ENCODE peak calls at places on chromosomes 11 and 22, in ten cellular contexts. R is A549, T is stomach, B is transverse colon, D is K562, Y is tibial nerve, P is HepG2, L is sigmoid colon, M is esophagus muscularis mucosa, V is suprapubic skin. S is an unnamed sample.

GRCh38 chr11:1827931-1828330 is 6.9 kb upstream of the SYT8 start:
- DNase-seq in R (no peak), T (no peak), B (no peak), D (no peak), Y (no peak), P (no peak), L (no peak), M (no peak), V (no peak), S (no peak)

GRCh38 chr11:22690891-22691290 is 24.5 kb downstream of the GAS2 start:
- DNase-seq in R (no peak), T (no peak), B (no peak), D (no peak), Y (no peak), P (no peak), L (no peak), M (no peak), V (no peak), S (no peak)

GRCh38 chr11:83257638-83258229 is 28.4 kb downstream of the CCDC90B start:
- DNase-seq in R (no peak), T (no peak), B (no peak), D (no peak), Y (no peak), P (peak), L (no peak), M (no peak), V (no peak), S (no peak)

GRCh38 chr11:86743223-86744118 is 56.9 kb upstream of the PRSS23 start:
- DNase-seq in R (peak), T (peak), B (peak), D (peak), Y (no peak), P (peak), L (peak), M (no peak), V (no peak), S (no peak)

GRCh38 chr22:21450320-21450831 is 16.8 kb upstream of the TMEM191C start:
- DNase-seq in R (no peak), T (peak), B (no peak), D (no peak), Y (peak), P (no peak), L (peak), M (no peak), V (peak), S (no peak)

GRCh38 chr11:78370406-78371172 is 47.0 kb downstream of the GAB2 start:
- DNase-seq in R (no peak), T (no peak), B (no peak), D (no peak), Y (no peak), P (peak), L (no peak), M (no peak), V (no peak), S (no peak)

GRCh38 chr11:100932474-100933100 is 197.0 kb downstream of the PGR start:
- DNase-seq in R (peak), T (no peak), B (no peak), D (no peak), Y (no peak), P (peak), L (no peak), M (no peak), V (no peak), S (no peak)

GRCh38 chr11:128525411-128526243 is 61.7 kb downstream of the ETS1 start:
- DNase-seq in R (no peak), T (no peak), B (no peak), D (no peak), Y (no peak), P (no peak), L (no peak), M (peak), V (no peak), S (no peak)

GRCh38 chr11:114156766-114157165 is 97.3 kb downstream of the ZBTB16 start:
- DNase-seq in R (no peak), T (no peak), B (no peak), D (no peak), Y (no peak), P (no peak), L (peak), M (no peak), V (no peak), S (no peak)

GRCh38 chr11:77126861-77127673 is 979 bp upstream of the MYO7A start:
- DNase-seq in R (peak), T (peak), B (peak), D (peak), Y (peak), P (no peak), L (no peak), M (no peak), V (no peak), S (peak)

GRCh38 chr11:129593098-129593497 is 217.4 kb downstream of the BARX2 start:
- DNase-seq in R (no peak), T (no peak), B (no peak), D (no peak), Y (no peak), P (no peak), L (no peak), M (no peak), V (no peak), S (no peak)

GRCh38 chr22:24060375-24060788 is 49.3 kb downstream of the CABIN1 start:
- DNase-seq in R (no peak), T (peak), B (no peak), D (no peak), Y (no peak), P (no peak), L (no peak), M (no peak), V (no peak), S (no peak)

GRCh38 chr11:66614073-66614472 is 2.4 kb upstream of the RBM14 start:
- DNase-seq in R (no peak), T (no peak), B (no peak), D (no peak), Y (no peak), P (no peak), L (no peak), M (no peak), V (no peak), S (no peak)

GRCh38 chr22:29654420-29654819 is 51.0 kb downstream of the NF2 start:
- DNase-seq in R (no peak), T (no peak), B (no peak), D (no peak), Y (no peak), P (no peak), L (no peak), M (no peak), V (no peak), S (no peak)

GRCh38 chr11:93614111-93614784 is 47.2 kb upstream of the CEP295 start:
- DNase-seq in R (peak), T (no peak), B (no peak), D (peak), Y (no peak), P (peak), L (no peak), M (no peak), V (no peak), S (no peak)

GRCh38 chr11:103959279-103959930 is 77.0 kb upstream of the DDI1 start:
- DNase-seq in R (no peak), T (no peak), B (no peak), D (no peak), Y (no peak), P (no peak), L (no peak), M (no peak), V (no peak), S (no peak)

GRCh38 chr11:73652046-73652730 is 5.8 kb downstream of the PLEKHB1 start:
- DNase-seq in R (no peak), T (no peak), B (peak), D (no peak), Y (peak), P (peak), L (peak), M (no peak), V (no peak), S (no peak)

GRCh38 chr11:64660205-64660604 is 62.8 kb downstream of the NRXN2 start:
- DNase-seq in R (no peak), T (no peak), B (no peak), D (no peak), Y (no peak), P (no peak), L (no peak), M (no peak), V (no peak), S (no peak)

GRCh38 chr11:125062931-125063428 is at the start of gene SLC37A2:
- DNase-seq in R (peak), T (peak), B (peak), D (no peak), Y (peak), P (peak), L (peak), M (peak), V (peak), S (peak)

GRCh38 chr11:120710354-120711187 is 199.0 kb downstream of the GRIK4 start:
- DNase-seq in R (peak), T (no peak), B (peak), D (no peak), Y (peak), P (peak), L (peak), M (no peak), V (peak), S (peak)

GRCh38 chr11:79182794-79183193 is 258.0 kb downstream of the TENM4 start:
- DNase-seq in R (no peak), T (no peak), B (no peak), D (no peak), Y (no peak), P (no peak), L (no peak), M (no peak), V (no peak), S (no peak)

GRCh38 chr22:29641781-29642355 is 38.4 kb downstream of the NF2 start:
- DNase-seq in R (no peak), T (no peak), B (no peak), D (no peak), Y (no peak), P (no peak), L (no peak), M (no peak), V (no peak), S (no peak)

GRCh38 chr22:23478175-23478574 is 101.9 kb downstream of the IGLL1 start:
- DNase-seq in R (no peak), T (no peak), B (no peak), D (peak), Y (no peak), P (no peak), L (no peak), M (peak), V (no peak), S (no peak)

GRCh38 chr11:45607995-45608394 is 57.4 kb downstream of the CHST1 start:
- DNase-seq in R (no peak), T (no peak), B (peak), D (no peak), Y (no peak), P (no peak), L (peak), M (no peak), V (no peak), S (no peak)

GRCh38 chr11:898540-899190 is 11.9 kb downstream of the CHID1 start:
- DNase-seq in R (no peak), T (no peak), B (no peak), D (no peak), Y (no peak), P (peak), L (no peak), M (no peak), V (no peak), S (no peak)

GRCh38 chr22:37849089-37849751 is at the start of gene EIF3L:
- DNase-seq in R (peak), T (peak), B (peak), D (peak), Y (peak), P (peak), L (peak), M (peak), V (peak), S (peak)

GRCh38 chr11:63908631-63909491 is 8.1 kb downstream of the RCOR2 start:
- DNase-seq in R (no peak), T (no peak), B (no peak), D (peak), Y (no peak), P (no peak), L (no peak), M (no peak), V (no peak), S (peak)

GRCh38 chr11:8913961-8914660 is 3.1 kb downstream of the AKIP1 start:
- DNase-seq in R (peak), T (no peak), B (peak), D (peak), Y (no peak), P (peak), L (no peak), M (no peak), V (no peak), S (peak)

GRCh38 chr11:73204711-73205121 is 13.4 kb upstream of the P2RY2 start:
- DNase-seq in R (no peak), T (no peak), B (peak), D (no peak), Y (peak), P (no peak), L (peak), M (no peak), V (peak), S (no peak)

GRCh38 chr11:3165916-3166267 is 782 bp upstream of the OSBPL5 start:
- DNase-seq in R (no peak), T (no peak), B (peak), D (no peak), Y (no peak), P (no peak), L (no peak), M (no peak), V (no peak), S (no peak)

GRCh38 chr22:44580176-44580575 is 82.1 kb upstream of the RTL6 start:
- DNase-seq in R (no peak), T (no peak), B (no peak), D (no peak), Y (no peak), P (no peak), L (peak), M (no peak), V (peak), S (no peak)

GRCh38 chr22:29912605-29913398 is 29.8 kb downstream of the MTMR3 start:
- DNase-seq in R (no peak), T (no peak), B (no peak), D (no peak), Y (no peak), P (no peak), L (no peak), M (no peak), V (no peak), S (no peak)

GRCh38 chr11:126375726-126376125 is 20.2 kb downstream of the ST3GAL4 start:
- DNase-seq in R (no peak), T (no peak), B (no peak), D (no peak), Y (peak), P (no peak), L (no peak), M (no peak), V (no peak), S (peak)

GRCh38 chr11:96145163-96145585 is 197.8 kb downstream of the MAML2 start:
- DNase-seq in R (no peak), T (no peak), B (no peak), D (no peak), Y (no peak), P (peak), L (no peak), M (no peak), V (no peak), S (no peak)

GRCh38 chr22:23542933-23543332 is 37.2 kb downstream of the IGLL1 start:
- DNase-seq in R (no peak), T (no peak), B (no peak), D (no peak), Y (no peak), P (no peak), L (peak), M (no peak), V (no peak), S (no peak)

GRCh38 chr11:123330071-123330470 is 100.0 kb upstream of the GRAMD1B start:
- DNase-seq in R (no peak), T (no peak), B (no peak), D (no peak), Y (no peak), P (no peak), L (no peak), M (no peak), V (no peak), S (no peak)

GRCh38 chr22:36343720-36344105 is 44.1 kb downstream of the MYH9 start:
- DNase-seq in R (no peak), T (peak), B (no peak), D (no peak), Y (no peak), P (peak), L (no peak), M (no peak), V (no peak), S (no peak)

GRCh38 chr11:5252280-5253265 is 2.0 kb downstream of the HBG2 start:
- DNase-seq in R (no peak), T (no peak), B (no peak), D (peak), Y (no peak), P (no peak), L (no peak), M (no peak), V (no peak), S (no peak)

GRCh38 chr11:5247479-5248192 is 2.0 kb downstream of the HBG1 start:
- DNase-seq in R (no peak), T (no peak), B (no peak), D (peak), Y (no peak), P (no peak), L (no peak), M (no peak), V (no peak), S (no peak)

GRCh38 chr11:5251746-5252145 is 2.1 kb upstream of the HBG1 start:
- DNase-seq in R (no peak), T (no peak), B (no peak), D (no peak), Y (no peak), P (no peak), L (no peak), M (no peak), V (no peak), S (no peak)

GRCh38 chr11:5246772-5247478 is 2.7 kb downstream of the HBG1 start:
- DNase-seq in R (no peak), T (no peak), B (no peak), D (no peak), Y (no peak), P (no peak), L (no peak), M (no peak), V (no peak), S (no peak)

GRCh38 chr11:5250777-5251176 is 1.1 kb upstream of the HBG1 start:
- DNase-seq in R (no peak), T (no peak), B (no peak), D (no peak), Y (no peak), P (no peak), L (no peak), M (no peak), V (no peak), S (no peak)
- TF ChIP-seq POLR2A in R (no peak), T (no peak), B (no peak), D (peak), Y (no peak), P (no peak), L (no peak), M (no peak), V (no peak), S (no peak)

GRCh38 chr22:28051091-28051786 is 132.2 kb upstream of the PITPNB start:
- DNase-seq in R (no peak), T (no peak), B (no peak), D (no peak), Y (no peak), P (no peak), L (no peak), M (no peak), V (no peak), S (no peak)

GRCh38 chr22:28052818-28053217 is 133.8 kb upstream of the PITPNB start:
- DNase-seq in R (no peak), T (no peak), B (no peak), D (no peak), Y (no peak), P (no peak), L (no peak), M (no peak), V (no peak), S (no peak)

GRCh38 chr22:28051787-28052356 is 132.8 kb upstream of the PITPNB start:
- DNase-seq in R (peak), T (peak), B (peak), D (peak), Y (peak), P (peak), L (peak), M (no peak), V (no peak), S (peak)

GRCh38 chr22:28053871-28054621 is 135.0 kb upstream of the PITPNB start:
- DNase-seq in R (no peak), T (no peak), B (no peak), D (no peak), Y (no peak), P (no peak), L (no peak), M (no peak), V (no peak), S (no peak)

GRCh38 chr22:28054622-28054871 is 135.5 kb upstream of the PITPNB start:
- DNase-seq in R (no peak), T (no peak), B (no peak), D (no peak), Y (no peak), P (no peak), L (no peak), M (no peak), V (no peak), S (no peak)
- TF ChIP-seq EP300 in R (no peak), T (no peak), B (no peak), D (no peak), Y (no peak), P (no peak), L (no peak), M (no peak), V (no peak), S (no peak)

DNA sequence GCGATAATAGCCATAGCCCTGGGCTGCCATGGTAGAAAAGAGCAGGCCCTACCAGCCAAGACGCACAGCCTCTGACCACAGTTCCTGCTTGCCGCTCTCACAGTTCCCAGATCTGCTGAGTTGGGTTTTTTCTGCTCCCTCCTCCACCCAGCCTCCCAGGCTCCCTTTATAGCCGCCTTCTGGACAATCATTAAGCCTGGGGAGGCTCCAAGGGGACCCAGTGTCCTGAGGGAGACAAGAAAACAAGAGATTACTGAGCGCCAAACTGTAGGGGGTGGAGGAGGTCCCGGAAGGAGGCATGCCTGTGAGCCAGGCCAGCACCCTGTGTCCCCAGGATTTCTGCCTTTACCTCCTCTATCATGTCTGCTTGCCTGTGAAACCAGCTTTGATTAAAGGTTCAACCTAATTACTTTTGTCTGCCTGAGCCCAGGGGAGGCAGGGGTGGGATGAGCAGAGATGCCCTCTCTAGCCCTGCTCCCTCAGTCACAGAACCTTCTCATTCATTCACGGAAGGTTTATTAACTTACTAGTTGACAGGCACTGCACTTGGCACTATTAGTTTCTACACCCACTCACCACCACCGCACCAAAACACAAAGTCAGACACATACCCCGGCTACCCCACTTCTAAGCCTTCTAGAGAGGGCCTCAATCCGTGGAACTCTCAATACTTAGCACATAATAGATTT is 1.2 kb downstream of the SLC37A4 start:
- DNase-seq in R (no peak), T (peak), B (peak), D (peak), Y (no peak), P (peak), L (peak), M (no peak), V (no peak), S (no peak)
- TF ChIP-seq POLR2A in R (no peak), T (no peak), B (peak), D (no peak), Y (no peak), P (peak), L (peak), M (no peak), V (no peak), S (no peak)

GRCh38 chr11:111762981-111763643 is 3.1 kb downstream of the PPP2R1B start:
- DNase-seq in R (no peak), T (no peak), B (no peak), D (no peak), Y (no peak), P (no peak), L (no peak), M (no peak), V (no peak), S (no peak)
- TF ChIP-seq EP300 in R (no peak), T (no peak), B (no peak), D (no peak), Y (no peak), P (no peak), L (no peak), M (no peak), V (no peak), S (no peak)

S was measured in ovary.